ENCODE peak calls at places on chromosomes 13 and 19, in eight cellular contexts. G is EL; K is epithelial cell of proximal tubule; W is GM04504; T is iPS-NIHi11; L is H54; J is stimulated activated naive CD4-positive, alpha-beta T cell; H is GM20000. P is an unnamed sample.

GRCh38 chr13:93254775-93255174 is 28.2 kb downstream of the GPC6 start:
- DNase-seq in G (no peak), K (peak; percentile 74), W (no peak), T (no peak), L (no peak), J (no peak), H (no peak), P (peak; percentile 37)

GRCh38 chr13:74110053-74110452 is 24.2 kb downstream of the KLF12 start:
- DNase-seq in G (no peak), K (no peak), W (no peak), T (no peak), L (no peak), J (no peak), H (no peak), P (no peak)

GRCh38 chr19:39335168-39335567 is 675 bp downstream of the GMFG start:
- DNase-seq in G (no peak), K (no peak), W (no peak), T (no peak), L (no peak), J (peak; percentile 64), H (peak; percentile 33), P (no peak)

GRCh38 chr13:39311619-39312018 is 273.4 kb downstream of the NHLRC3 start:
- DNase-seq in G (peak; percentile 35), K (no peak), W (no peak), T (no peak), L (no peak), J (no peak), H (no peak), P (peak; percentile 7)

GRCh38 chr19:40754611-40755247 is 3.7 kb downstream of the SNRPA start:
- DNase-seq in G (peak; percentile 40), K (no peak), W (no peak), T (no peak), L (no peak), J (no peak), H (no peak), P (no peak)

GRCh38 chr19:14952767-14953166 is 11.5 kb downstream of the OR7C2 start:
- DNase-seq in G (no peak), K (no peak), W (no peak), T (no peak), L (no peak), J (no peak), H (no peak), P (no peak)

GRCh38 chr19:48750771-48751504 is 1.5 kb downstream of the FUT1 start:
- DNase-seq in G (no peak), K (no peak), W (no peak), T (no peak), L (no peak), J (no peak), H (no peak), P (no peak)

GRCh38 chr13:97367016-97367415 is 67.0 kb upstream of the RAP2A start:
- DNase-seq in G (peak; percentile 80), K (no peak), W (peak; percentile 64), T (no peak), L (peak; percentile 42), J (no peak), H (no peak), P (peak; percentile 4)

GRCh38 chr13:96817336-96817941 is 176.8 kb downstream of the OXGR1 start:
- DNase-seq in G (peak; percentile 5), K (no peak), W (no peak), T (no peak), L (no peak), J (no peak), H (no peak), P (no peak)

GRCh38 chr13:113845055-113845454 is 18.8 kb downstream of the GAS6 start:
- DNase-seq in G (no peak), K (no peak), W (no peak), T (no peak), L (no peak), J (no peak), H (no peak), P (no peak)

GRCh38 chr13:110137677-110138008 is 169.3 kb downstream of the COL4A1 start:
- DNase-seq in G (no peak), K (no peak), W (no peak), T (peak; percentile 61), L (no peak), J (no peak), H (peak; percentile 80), P (no peak)

GRCh38 chr13:97241761-97242160 is 19.6 kb downstream of the MBNL2 start:
- DNase-seq in G (no peak), K (no peak), W (no peak), T (no peak), L (no peak), J (no peak), H (no peak), P (no peak)

GRCh38 chr13:38662362-38662761 is 24.5 kb upstream of the FREM2 start:
- DNase-seq in G (no peak), K (no peak), W (peak; percentile 12), T (no peak), L (no peak), J (no peak), H (no peak), P (peak; percentile 53)

GRCh38 chr19:7297742-7298141 is 3.5 kb upstream of the INSR start:
- DNase-seq in G (no peak), K (no peak), W (no peak), T (no peak), L (no peak), J (no peak), H (no peak), P (no peak)

GRCh38 chr13:93751117-93751516 is 524.5 kb downstream of the GPC6 start:
- DNase-seq in G (no peak), K (no peak), W (no peak), T (no peak), L (no peak), J (no peak), H (no peak), P (no peak)

GRCh38 chr19:3346677-3347353 is 19.6 kb upstream of the NFIC start:
- DNase-seq in G (peak; percentile 69), K (no peak), W (no peak), T (no peak), L (no peak), J (no peak), H (no peak), P (peak; percentile 89)

GRCh38 chr13:33202644-33203169 is 82.8 kb downstream of the STARD13 start:
- DNase-seq in G (no peak), K (no peak), W (no peak), T (no peak), L (no peak), J (no peak), H (no peak), P (no peak)

GRCh38 chr19:40523322-40524047 is 53.2 kb upstream of the SHKBP1 start:
- DNase-seq in G (peak; percentile 68), K (no peak), W (no peak), T (peak; percentile 81), L (peak; percentile 97), J (peak; percentile 5), H (peak; percentile 74), P (peak; percentile 71)

GRCh38 chr19:2405256-2405655 is 22.1 kb downstream of the TIMM13 start:
- DNase-seq in G (no peak), K (no peak), W (no peak), T (no peak), L (no peak), J (no peak), H (no peak), P (no peak)

GRCh38 chr19:51030631-51031030 is 4.2 kb downstream of the KLK12 start:
- DNase-seq in G (no peak), K (no peak), W (no peak), T (no peak), L (no peak), J (no peak), H (no peak), P (no peak)

GRCh38 chr13:28659611-28659970 is 661 bp downstream of the POMP start:
- DNase-seq in G (peak; percentile 60), K (no peak), W (no peak), T (no peak), L (no peak), J (no peak), H (peak; percentile 29), P (no peak)

GRCh38 chr19:33797821-33798633 is 1.4 kb downstream of the KCTD15 start:
- DNase-seq in G (peak; percentile 40), K (no peak), W (no peak), T (peak; percentile 83), L (no peak), J (no peak), H (no peak), P (no peak)